ENCODE peak calls at places on chromosomes 1 and 21, in ten cellular contexts. U is astrocyte of the spinal cord, N is mammary epithelial cell, Z is nephron progenitor cell, C is Calu3, R is AG10803, D is MM.1S, H is endothelial cell, J is fibroblast of lung, L is fibroblast of villous mesenchyme. W is an unnamed sample.

GRCh38 chr1:43965316-43965715 is 4.5 kb upstream of the DPH2 start:
- DNase-seq in U (no peak), N (no peak), Z (no peak), C (no peak), R (no peak), D (no peak), H (no peak), J (no peak), L (no peak), W (no peak)

GRCh38 chr21:26591543-26591942 is 18.5 kb upstream of the CYYR1 start:
- DNase-seq in U (no peak), N (peak), Z (no peak), C (no peak), R (no peak), D (no peak), H (no peak), J (no peak), L (no peak), W (no peak)

GRCh38 chr1:30745156-30745833 is 12.3 kb downstream of the LAPTM5 start:
- DNase-seq in U (no peak), N (no peak), Z (no peak), C (no peak), R (no peak), D (peak), H (no peak), J (no peak), L (no peak), W (no peak)

GRCh38 chr1:2345297-2346075 is 45.9 kb downstream of the MORN1 start:
- DNase-seq in U (no peak), N (no peak), Z (no peak), C (no peak), R (peak), D (no peak), H (no peak), J (no peak), L (peak), W (peak)

GRCh38 chr1:32494196-32494595 is 29.3 kb downstream of the ZBTB8B start:
- DNase-seq in U (no peak), N (peak), Z (no peak), C (no peak), R (no peak), D (no peak), H (no peak), J (no peak), L (peak), W (no peak)

GRCh38 chr21:46080171-46081021 is 17.5 kb upstream of the COL6A2 start:
- DNase-seq in U (no peak), N (no peak), Z (no peak), C (no peak), R (peak), D (no peak), H (no peak), J (no peak), L (no peak), W (peak)

GRCh38 chr1:194014004-194014403 is 827.6 kb upstream of the B3GALT2 start:
- DNase-seq in U (no peak), N (peak), Z (no peak), C (no peak), R (no peak), D (no peak), H (no peak), J (no peak), L (no peak), W (no peak)

GRCh38 chr21:38631676-38632075 is 133.4 kb upstream of the ERG start:
- DNase-seq in U (peak), N (peak), Z (no peak), C (no peak), R (no peak), D (no peak), H (no peak), J (no peak), L (no peak), W (no peak)

GRCh38 chr1:48671578-48671977 is 105.1 kb downstream of the BEND5 start:
- DNase-seq in U (no peak), N (no peak), Z (no peak), C (no peak), R (no peak), D (no peak), H (no peak), J (no peak), L (no peak), W (no peak)

GRCh38 chr1:180775801-180776200 is 136.9 kb upstream of the KIAA1614 start:
- DNase-seq in U (no peak), N (no peak), Z (no peak), C (no peak), R (no peak), D (no peak), H (no peak), J (no peak), L (no peak), W (no peak)

GRCh38 chr1:180777072-180777689 is 135.5 kb upstream of the KIAA1614 start:
- DNase-seq in U (no peak), N (no peak), Z (no peak), C (no peak), R (no peak), D (no peak), H (no peak), J (no peak), L (no peak), W (no peak)

GRCh38 chr1:180781718-180782117 is 131.0 kb upstream of the KIAA1614 start:
- DNase-seq in U (no peak), N (no peak), Z (no peak), C (no peak), R (no peak), D (no peak), H (no peak), J (no peak), L (no peak), W (no peak)

GRCh38 chr1:180779584-180779983 is 133.1 kb upstream of the KIAA1614 start:
- DNase-seq in U (no peak), N (no peak), Z (no peak), C (no peak), R (no peak), D (no peak), H (no peak), J (no peak), L (no peak), W (no peak)

GRCh38 chr1:180778782-180779398 is 133.8 kb upstream of the KIAA1614 start:
- DNase-seq in U (no peak), N (peak), Z (no peak), C (peak), R (no peak), D (peak), H (peak), J (no peak), L (no peak), W (no peak)
- TF ChIP-seq CTCF in U (peak), N (peak), Z (peak), C (peak), R (no peak), D (peak), H (peak), J (no peak), L (peak), W (peak)

DNA sequence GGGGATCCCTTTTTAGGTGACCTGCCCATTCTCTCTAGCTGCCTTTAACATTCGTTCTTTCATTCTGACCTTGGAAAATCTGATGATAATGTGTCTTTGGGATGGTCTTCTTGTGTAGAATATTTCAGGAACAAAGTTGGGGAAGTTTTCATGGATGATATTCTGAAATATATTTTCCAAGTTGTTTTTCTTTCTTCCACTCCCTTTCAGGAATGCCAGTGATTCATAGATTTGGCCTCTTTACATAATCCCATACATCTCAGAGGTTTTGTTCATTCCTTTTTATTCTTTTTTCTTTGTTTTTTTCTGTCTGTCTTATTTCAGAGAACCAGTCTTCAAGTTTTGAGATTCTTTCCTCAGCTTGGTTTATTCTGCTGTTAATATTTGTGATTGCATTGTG is 13.9 kb upstream of the SCMH1 start:
- DNase-seq in U (peak), N (no peak), Z (no peak), C (no peak), R (no peak), D (no peak), H (no peak), J (no peak), L (no peak), W (no peak)
- TF ChIP-seq CTCF in U (no peak), N (no peak), Z (no peak), C (no peak), R (no peak), D (no peak), H (no peak), J (no peak), L (no peak), W (no peak)

DNA sequence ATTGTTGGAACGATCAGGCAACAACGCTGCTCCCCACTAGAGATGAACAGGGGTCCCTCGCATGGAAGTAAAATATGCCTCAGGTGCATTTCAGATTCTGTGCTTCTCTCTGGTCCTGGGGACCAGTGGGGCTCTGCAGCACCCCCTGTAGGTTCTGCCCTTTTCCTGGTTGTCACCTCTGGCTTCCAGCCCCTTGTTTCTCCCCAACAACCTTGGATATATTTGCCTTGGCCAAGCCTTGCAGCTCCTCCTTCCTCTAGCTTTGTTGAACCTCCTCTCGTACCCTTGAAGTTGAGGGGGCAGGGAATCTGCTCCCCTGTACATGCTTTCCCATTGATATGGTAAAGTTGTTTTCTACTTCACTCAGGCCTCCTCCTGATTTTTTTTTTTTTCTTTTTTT is 5.4 kb upstream of the RGSL1 start:
- DNase-seq in U (no peak), N (no peak), Z (no peak), C (no peak), R (no peak), D (no peak), H (no peak), J (no peak), L (no peak), W (no peak)
- TF ChIP-seq CTCF in U (no peak), N (peak), Z (no peak), C (no peak), R (peak), D (peak), H (no peak), J (no peak), L (no peak), W (peak)

DNA sequence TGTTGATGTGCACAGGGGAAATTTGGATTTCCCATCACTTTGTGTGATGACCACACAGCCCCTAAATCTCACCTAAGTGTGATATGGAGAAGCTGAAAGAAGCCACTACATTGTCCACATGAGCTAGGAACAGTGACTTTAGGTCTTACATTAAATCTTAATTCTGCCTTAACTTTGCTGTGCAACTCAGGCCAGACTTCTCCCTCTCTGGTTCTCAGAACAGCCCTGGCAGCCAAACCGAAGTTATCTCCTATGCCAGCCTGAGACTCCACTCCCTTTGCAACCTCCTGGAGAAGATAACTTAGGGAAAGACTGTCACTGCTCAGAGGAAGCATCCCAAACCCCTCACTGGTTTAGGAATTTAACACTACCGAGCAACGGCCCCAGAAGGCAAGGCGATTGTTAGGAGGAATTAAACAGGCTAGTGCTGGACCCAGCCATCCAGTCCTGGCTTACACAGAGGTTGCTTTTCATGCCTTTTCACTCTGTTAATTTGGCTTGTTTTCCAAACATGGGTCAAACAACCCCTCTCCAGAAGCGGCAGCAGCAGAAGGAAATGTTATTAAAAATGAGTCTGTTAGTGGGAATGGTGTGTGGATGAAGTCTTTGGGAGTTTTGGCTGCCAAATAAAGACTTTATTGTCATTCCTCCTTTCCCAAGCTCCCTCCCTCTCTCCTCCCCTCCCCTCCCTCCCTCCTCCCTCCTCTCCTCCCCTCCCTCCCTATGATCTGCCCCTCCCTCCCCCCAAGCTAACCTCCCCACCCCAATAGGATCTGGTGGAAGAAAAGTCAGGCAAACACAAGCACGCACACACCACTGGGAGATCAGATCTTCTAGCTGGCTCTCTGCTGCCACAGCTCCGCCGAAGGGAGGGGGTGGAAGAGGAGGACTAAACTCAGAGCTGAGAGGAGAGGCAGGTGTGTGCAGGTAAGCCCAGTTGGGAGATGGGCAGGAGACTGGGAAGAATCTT is at the start of gene PRELP:
- DNase-seq in U (no peak), N (peak), Z (no peak), C (no peak), R (peak), D (no peak), H (no peak), J (peak), L (peak), W (no peak)
- TF ChIP-seq CTCF in U (no peak), N (peak), Z (no peak), C (no peak), R (peak), D (no peak), H (no peak), J (no peak), L (no peak), W (peak)

W was measured in chondrocyte.